ENCODE peak calls at places on chromosomes 13 and 19, in nine cellular contexts. One of them, this sample, is unnamed.

GRCh38 chr13:93505104-93505952 is 278.7 kb downstream of the GPC6 start:
- DNase-seq in astrocyte of the cerebellum: no peak
- DNase-seq in BJ: no peak
- DNase-seq in EL: peak
- DNase-seq in iris pigment epithelial cell: peak
- DNase-seq in heart left ventricle: no peak
- DNase-seq in stimulated activated CD4-positive, alpha-beta T cell treated with anti-CD3 and anti-CD28 coated beads, Interleukin-1b, Interleukin-23, amount 100 ng/mL, for 1 hour: no peak
- DNase-seq in LHCN-M2: no peak
- DNase-seq in smooth muscle cell of the brain vasculature: no peak
- DNase-seq in this sample: no peak

GRCh38 chr13:30730526-30730925 is 4.8 kb upstream of the ALOX5AP start:
- DNase-seq in astrocyte of the cerebellum: no peak
- DNase-seq in BJ: no peak
- DNase-seq in EL: no peak
- DNase-seq in iris pigment epithelial cell: no peak
- DNase-seq in heart left ventricle: no peak
- DNase-seq in stimulated activated CD4-positive, alpha-beta T cell treated with anti-CD3 and anti-CD28 coated beads, Interleukin-1b, Interleukin-23, amount 100 ng/mL, for 1 hour: no peak
- DNase-seq in LHCN-M2: peak
- DNase-seq in smooth muscle cell of the brain vasculature: no peak
- DNase-seq in this sample: no peak

GRCh38 chr19:44401108-44401786 is at the start of gene ZNF285:
- DNase-seq in astrocyte of the cerebellum: peak
- DNase-seq in BJ: peak
- DNase-seq in EL: peak
- DNase-seq in iris pigment epithelial cell: peak
- DNase-seq in heart left ventricle: peak
- DNase-seq in stimulated activated CD4-positive, alpha-beta T cell treated with anti-CD3 and anti-CD28 coated beads, Interleukin-1b, Interleukin-23, amount 100 ng/mL, for 1 hour: peak
- DNase-seq in LHCN-M2: peak
- DNase-seq in smooth muscle cell of the brain vasculature: peak
- DNase-seq in this sample: peak

GRCh38 chr19:33273881-33274662 is 28.3 kb downstream of the CEBPA start:
- DNase-seq in astrocyte of the cerebellum: no peak
- DNase-seq in BJ: peak
- DNase-seq in EL: peak
- DNase-seq in iris pigment epithelial cell: peak
- DNase-seq in heart left ventricle: no peak
- DNase-seq in stimulated activated CD4-positive, alpha-beta T cell treated with anti-CD3 and anti-CD28 coated beads, Interleukin-1b, Interleukin-23, amount 100 ng/mL, for 1 hour: no peak
- DNase-seq in LHCN-M2: peak
- DNase-seq in smooth muscle cell of the brain vasculature: peak
- DNase-seq in this sample: peak

GRCh38 chr13:67119481-67119883 is 110.7 kb downstream of the PCDH9 start:
- DNase-seq in astrocyte of the cerebellum: peak
- DNase-seq in BJ: peak
- DNase-seq in EL: peak
- DNase-seq in iris pigment epithelial cell: peak
- DNase-seq in heart left ventricle: no peak
- DNase-seq in stimulated activated CD4-positive, alpha-beta T cell treated with anti-CD3 and anti-CD28 coated beads, Interleukin-1b, Interleukin-23, amount 100 ng/mL, for 1 hour: no peak
- DNase-seq in LHCN-M2: peak
- DNase-seq in smooth muscle cell of the brain vasculature: peak
- DNase-seq in this sample: no peak

GRCh38 chr13:42777476-42777875 is 3.9 kb upstream of the FAM216B start:
- DNase-seq in astrocyte of the cerebellum: no peak
- DNase-seq in BJ: no peak
- DNase-seq in EL: no peak
- DNase-seq in iris pigment epithelial cell: peak
- DNase-seq in heart left ventricle: no peak
- DNase-seq in stimulated activated CD4-positive, alpha-beta T cell treated with anti-CD3 and anti-CD28 coated beads, Interleukin-1b, Interleukin-23, amount 100 ng/mL, for 1 hour: no peak
- DNase-seq in LHCN-M2: no peak
- DNase-seq in smooth muscle cell of the brain vasculature: no peak
- DNase-seq in this sample: no peak

GRCh38 chr13:64992314-64992713 is 2237.8 kb downstream of the PCDH9 start:
- DNase-seq in astrocyte of the cerebellum: no peak
- DNase-seq in BJ: no peak
- DNase-seq in EL: peak
- DNase-seq in iris pigment epithelial cell: peak
- DNase-seq in heart left ventricle: no peak
- DNase-seq in stimulated activated CD4-positive, alpha-beta T cell treated with anti-CD3 and anti-CD28 coated beads, Interleukin-1b, Interleukin-23, amount 100 ng/mL, for 1 hour: no peak
- DNase-seq in LHCN-M2: no peak
- DNase-seq in smooth muscle cell of the brain vasculature: peak
- DNase-seq in this sample: no peak

GRCh38 chr19:1068111-1069001 is 1.4 kb downstream of the ARHGAP45 start:
- DNase-seq in astrocyte of the cerebellum: no peak
- DNase-seq in BJ: no peak
- DNase-seq in EL: no peak
- DNase-seq in iris pigment epithelial cell: no peak
- DNase-seq in heart left ventricle: peak
- DNase-seq in stimulated activated CD4-positive, alpha-beta T cell treated with anti-CD3 and anti-CD28 coated beads, Interleukin-1b, Interleukin-23, amount 100 ng/mL, for 1 hour: no peak
- DNase-seq in LHCN-M2: no peak
- DNase-seq in smooth muscle cell of the brain vasculature: no peak
- DNase-seq in this sample: peak

GRCh38 chr19:18785179-18786124 is 5.7 kb downstream of the COMP start:
- DNase-seq in astrocyte of the cerebellum: no peak
- DNase-seq in BJ: no peak
- DNase-seq in EL: peak
- DNase-seq in iris pigment epithelial cell: peak
- DNase-seq in heart left ventricle: peak
- DNase-seq in stimulated activated CD4-positive, alpha-beta T cell treated with anti-CD3 and anti-CD28 coated beads, Interleukin-1b, Interleukin-23, amount 100 ng/mL, for 1 hour: peak
- DNase-seq in LHCN-M2: peak
- DNase-seq in smooth muscle cell of the brain vasculature: no peak
- DNase-seq in this sample: peak

GRCh38 chr19:23283925-23284324 is 33.7 kb upstream of the ZNF724 start:
- DNase-seq in astrocyte of the cerebellum: no peak
- DNase-seq in BJ: no peak
- DNase-seq in EL: peak
- DNase-seq in iris pigment epithelial cell: peak
- DNase-seq in heart left ventricle: peak
- DNase-seq in stimulated activated CD4-positive, alpha-beta T cell treated with anti-CD3 and anti-CD28 coated beads, Interleukin-1b, Interleukin-23, amount 100 ng/mL, for 1 hour: peak
- DNase-seq in LHCN-M2: peak
- DNase-seq in smooth muscle cell of the brain vasculature: peak
- DNase-seq in this sample: peak

GRCh38 chr13:98026457-98026857 is 73.0 kb downstream of the IPO5 start:
- DNase-seq in astrocyte of the cerebellum: no peak
- DNase-seq in BJ: no peak
- DNase-seq in EL: peak
- DNase-seq in iris pigment epithelial cell: peak
- DNase-seq in heart left ventricle: no peak
- DNase-seq in stimulated activated CD4-positive, alpha-beta T cell treated with anti-CD3 and anti-CD28 coated beads, Interleukin-1b, Interleukin-23, amount 100 ng/mL, for 1 hour: no peak
- DNase-seq in LHCN-M2: peak
- DNase-seq in smooth muscle cell of the brain vasculature: peak
- DNase-seq in this sample: peak

GRCh38 chr19:41935781-41936415 is 7.6 kb upstream of the ERFL start:
- DNase-seq in astrocyte of the cerebellum: no peak
- DNase-seq in BJ: no peak
- DNase-seq in EL: peak
- DNase-seq in iris pigment epithelial cell: no peak
- DNase-seq in heart left ventricle: no peak
- DNase-seq in stimulated activated CD4-positive, alpha-beta T cell treated with anti-CD3 and anti-CD28 coated beads, Interleukin-1b, Interleukin-23, amount 100 ng/mL, for 1 hour: no peak
- DNase-seq in LHCN-M2: no peak
- DNase-seq in smooth muscle cell of the brain vasculature: no peak
- DNase-seq in this sample: no peak

GRCh38 chr13:112452380-112453206 is 76.4 kb downstream of the SPACA7 start:
- DNase-seq in astrocyte of the cerebellum: no peak
- DNase-seq in BJ: no peak
- DNase-seq in EL: no peak
- DNase-seq in iris pigment epithelial cell: no peak
- DNase-seq in heart left ventricle: no peak
- DNase-seq in stimulated activated CD4-positive, alpha-beta T cell treated with anti-CD3 and anti-CD28 coated beads, Interleukin-1b, Interleukin-23, amount 100 ng/mL, for 1 hour: no peak
- DNase-seq in LHCN-M2: no peak
- DNase-seq in smooth muscle cell of the brain vasculature: no peak
- DNase-seq in this sample: no peak

GRCh38 chr19:58045411-58046050 is 11.7 kb downstream of the ZSCAN1 start:
- DNase-seq in astrocyte of the cerebellum: no peak
- DNase-seq in BJ: no peak
- DNase-seq in EL: no peak
- DNase-seq in iris pigment epithelial cell: no peak
- DNase-seq in heart left ventricle: no peak
- DNase-seq in stimulated activated CD4-positive, alpha-beta T cell treated with anti-CD3 and anti-CD28 coated beads, Interleukin-1b, Interleukin-23, amount 100 ng/mL, for 1 hour: no peak
- DNase-seq in LHCN-M2: no peak
- DNase-seq in smooth muscle cell of the brain vasculature: no peak
- DNase-seq in this sample: no peak

GRCh38 chr19:28582807-28583206 is 630.1 kb downstream of the UQCRFS1 start:
- DNase-seq in astrocyte of the cerebellum: no peak
- DNase-seq in BJ: no peak
- DNase-seq in EL: no peak
- DNase-seq in iris pigment epithelial cell: no peak
- DNase-seq in heart left ventricle: no peak
- DNase-seq in stimulated activated CD4-positive, alpha-beta T cell treated with anti-CD3 and anti-CD28 coated beads, Interleukin-1b, Interleukin-23, amount 100 ng/mL, for 1 hour: no peak
- DNase-seq in LHCN-M2: no peak
- DNase-seq in smooth muscle cell of the brain vasculature: no peak
- DNase-seq in this sample: no peak

GRCh38 chr13:23617551-23618014 is 47.4 kb downstream of the TNFRSF19 start:
- DNase-seq in astrocyte of the cerebellum: peak
- DNase-seq in BJ: no peak
- DNase-seq in EL: peak
- DNase-seq in iris pigment epithelial cell: peak
- DNase-seq in heart left ventricle: no peak
- DNase-seq in stimulated activated CD4-positive, alpha-beta T cell treated with anti-CD3 and anti-CD28 coated beads, Interleukin-1b, Interleukin-23, amount 100 ng/mL, for 1 hour: no peak
- DNase-seq in LHCN-M2: peak
- DNase-seq in smooth muscle cell of the brain vasculature: no peak
- DNase-seq in this sample: no peak

GRCh38 chr19:40510526-40511115 is 43.8 kb downstream of the SPTBN4 start:
- DNase-seq in astrocyte of the cerebellum: no peak
- DNase-seq in BJ: peak
- DNase-seq in EL: peak
- DNase-seq in iris pigment epithelial cell: no peak
- DNase-seq in heart left ventricle: no peak
- DNase-seq in stimulated activated CD4-positive, alpha-beta T cell treated with anti-CD3 and anti-CD28 coated beads, Interleukin-1b, Interleukin-23, amount 100 ng/mL, for 1 hour: no peak
- DNase-seq in LHCN-M2: no peak
- DNase-seq in smooth muscle cell of the brain vasculature: no peak
- DNase-seq in this sample: no peak

GRCh38 chr19:2327773-2328400 is 499 bp downstream of the LSM7 start:
- DNase-seq in astrocyte of the cerebellum: peak
- DNase-seq in BJ: peak
- DNase-seq in EL: peak
- DNase-seq in iris pigment epithelial cell: peak
- DNase-seq in heart left ventricle: no peak
- DNase-seq in stimulated activated CD4-positive, alpha-beta T cell treated with anti-CD3 and anti-CD28 coated beads, Interleukin-1b, Interleukin-23, amount 100 ng/mL, for 1 hour: no peak
- DNase-seq in LHCN-M2: peak
- DNase-seq in smooth muscle cell of the brain vasculature: no peak
- DNase-seq in this sample: peak

GRCh38 chr19:39304701-39305571 is 8.7 kb downstream of the IFNL1 start:
- DNase-seq in astrocyte of the cerebellum: no peak
- DNase-seq in BJ: no peak
- DNase-seq in EL: no peak
- DNase-seq in iris pigment epithelial cell: no peak
- DNase-seq in heart left ventricle: no peak
- DNase-seq in stimulated activated CD4-positive, alpha-beta T cell treated with anti-CD3 and anti-CD28 coated beads, Interleukin-1b, Interleukin-23, amount 100 ng/mL, for 1 hour: no peak
- DNase-seq in LHCN-M2: no peak
- DNase-seq in smooth muscle cell of the brain vasculature: no peak
- DNase-seq in this sample: no peak

GRCh38 chr13:91347996-91348905 is 764 bp downstream of the MIR17HG start:
- DNase-seq in astrocyte of the cerebellum: no peak
- DNase-seq in BJ: no peak
- DNase-seq in EL: peak
- DNase-seq in iris pigment epithelial cell: peak
- DNase-seq in heart left ventricle: peak
- DNase-seq in stimulated activated CD4-positive, alpha-beta T cell treated with anti-CD3 and anti-CD28 coated beads, Interleukin-1b, Interleukin-23, amount 100 ng/mL, for 1 hour: peak
- DNase-seq in LHCN-M2: peak
- DNase-seq in smooth muscle cell of the brain vasculature: no peak
- DNase-seq in this sample: peak

GRCh38 chr13:49869514-49869913 is 66.6 kb downstream of the SPRYD7 start:
- DNase-seq in astrocyte of the cerebellum: no peak
- DNase-seq in BJ: no peak
- DNase-seq in EL: peak
- DNase-seq in iris pigment epithelial cell: peak
- DNase-seq in heart left ventricle: no peak
- DNase-seq in stimulated activated CD4-positive, alpha-beta T cell treated with anti-CD3 and anti-CD28 coated beads, Interleukin-1b, Interleukin-23, amount 100 ng/mL, for 1 hour: no peak
- DNase-seq in LHCN-M2: peak
- DNase-seq in smooth muscle cell of the brain vasculature: no peak
- DNase-seq in this sample: no peak